ENCODE peak calls at places on chromosomes 16 and 17, in nine cellular contexts. Z, A, Q, C, R, F, V, G and I are unnamed samples.

GRCh38 chr17:44979426-44980273 is 11.5 kb upstream of the C1QL1 start:
- DNase-seq in Z (peak), A (no peak), Q (no peak), C (no peak), R (no peak), F (no peak), V (no peak), G (no peak), I (no peak)

GRCh38 chr17:35731239-35731931 is at the start of gene RASL10B:
- DNase-seq in Z (peak), A (peak), Q (peak), C (no peak), R (no peak), F (peak), V (peak), G (peak), I (peak)

GRCh38 chr17:57396515-57396921 is 140.2 kb downstream of the MSI2 start:
- DNase-seq in Z (peak), A (no peak), Q (no peak), C (no peak), R (no peak), F (no peak), V (no peak), G (no peak), I (no peak)

GRCh38 chr16:50360033-50360778 is 8.6 kb downstream of the BRD7 start:
- DNase-seq in Z (no peak), A (no peak), Q (no peak), C (peak), R (no peak), F (no peak), V (no peak), G (no peak), I (no peak)

GRCh38 chr17:66538776-66539175 is 236.4 kb downstream of the PRKCA start:
- DNase-seq in Z (no peak), A (no peak), Q (no peak), C (no peak), R (no peak), F (no peak), V (no peak), G (peak), I (no peak)

GRCh38 chr17:42695500-42695899 is 13.2 kb downstream of the CNTNAP1 start:
- DNase-seq in Z (no peak), A (no peak), Q (no peak), C (no peak), R (no peak), F (peak), V (no peak), G (no peak), I (no peak)

GRCh38 chr17:57506253-57506911 is 238.7 kb downstream of the CCDC182 start:
- DNase-seq in Z (no peak), A (no peak), Q (no peak), C (no peak), R (no peak), F (no peak), V (no peak), G (no peak), I (no peak)

GRCh38 chr16:10835281-10835931 is 16.8 kb upstream of the TVP23A start:
- DNase-seq in Z (no peak), A (no peak), Q (no peak), C (no peak), R (no peak), F (peak), V (no peak), G (no peak), I (no peak)

GRCh38 chr16:4461250-4462085 is 13.0 kb downstream of the NMRAL1 start:
- DNase-seq in Z (no peak), A (no peak), Q (no peak), C (no peak), R (no peak), F (no peak), V (no peak), G (no peak), I (no peak)

GRCh38 chr17:75878174-75878998 is at the start of gene TRIM47:
- DNase-seq in Z (peak), A (peak), Q (peak), C (peak), R (peak), F (peak), V (peak), G (peak), I (no peak)

GRCh38 chr16:20311548-20311947 is 15.8 kb downstream of the GP2 start:
- DNase-seq in Z (no peak), A (no peak), Q (no peak), C (no peak), R (no peak), F (no peak), V (no peak), G (no peak), I (no peak)

GRCh38 chr17:35372846-35373531 is 432 bp downstream of the SLFN11 start:
- DNase-seq in Z (no peak), A (no peak), Q (peak), C (peak), R (no peak), F (no peak), V (peak), G (no peak), I (no peak)

GRCh38 chr17:21049457-21049856 is 6.6 kb upstream of the USP22 start:
- DNase-seq in Z (no peak), A (no peak), Q (no peak), C (no peak), R (no peak), F (no peak), V (no peak), G (no peak), I (no peak)

GRCh38 chr16:56419740-56420548 is 5.4 kb downstream of the AMFR start:
- DNase-seq in Z (no peak), A (no peak), Q (no peak), C (no peak), R (no peak), F (no peak), V (peak), G (no peak), I (no peak)

GRCh38 chr17:40318835-40319332 is 9.9 kb downstream of the RARA start:
- DNase-seq in Z (peak), A (no peak), Q (no peak), C (no peak), R (peak), F (no peak), V (peak), G (no peak), I (no peak)

GRCh38 chr17:45895304-45895968 is 1.1 kb downstream of the MAPT start:
- DNase-seq in Z (peak), A (peak), Q (no peak), C (no peak), R (no peak), F (peak), V (peak), G (peak), I (no peak)

GRCh38 chr16:65624696-65625095 is 502.8 kb upstream of the CDH11 start:
- DNase-seq in Z (no peak), A (no peak), Q (no peak), C (peak), R (no peak), F (no peak), V (no peak), G (peak), I (no peak)

GRCh38 chr17:55660171-55660886 is 62.3 kb downstream of the TMEM100 start:
- DNase-seq in Z (no peak), A (no peak), Q (no peak), C (peak), R (peak), F (no peak), V (no peak), G (peak), I (no peak)

GRCh38 chr17:29621751-29622194 is 939 bp downstream of the CORO6 start:
- DNase-seq in Z (no peak), A (no peak), Q (no peak), C (no peak), R (no peak), F (no peak), V (no peak), G (peak), I (no peak)

GRCh38 chr17:42039794-42040763 is 10.3 kb downstream of the C17orf113 start:
- DNase-seq in Z (no peak), A (no peak), Q (no peak), C (no peak), R (no peak), F (no peak), V (no peak), G (peak), I (no peak)

GRCh38 chr17:79023886-79024771 is at the start of gene C1QTNF1:
- DNase-seq in Z (peak), A (no peak), Q (peak), C (peak), R (peak), F (peak), V (peak), G (peak), I (no peak)

GRCh38 chr17:13582776-13583414 is 18.8 kb downstream of the HS3ST3A1 start:
- DNase-seq in Z (no peak), A (no peak), Q (no peak), C (no peak), R (no peak), F (no peak), V (no peak), G (no peak), I (no peak)

GRCh38 chr17:17672453-17673368 is 8.5 kb upstream of the RAI1 start:
- DNase-seq in Z (no peak), A (no peak), Q (no peak), C (no peak), R (no peak), F (no peak), V (no peak), G (no peak), I (no peak)

GRCh38 chr16:27779719-27780161 is 229.8 kb downstream of the KATNIP start:
- DNase-seq in Z (peak), A (peak), Q (no peak), C (peak), R (no peak), F (no peak), V (no peak), G (peak), I (no peak)
- TF ChIP-seq CTCF in Z (peak), A (peak), Q (no peak), C (peak), R (no peak), F (no peak), V (no peak), G (peak), I (no peak)

DNA sequence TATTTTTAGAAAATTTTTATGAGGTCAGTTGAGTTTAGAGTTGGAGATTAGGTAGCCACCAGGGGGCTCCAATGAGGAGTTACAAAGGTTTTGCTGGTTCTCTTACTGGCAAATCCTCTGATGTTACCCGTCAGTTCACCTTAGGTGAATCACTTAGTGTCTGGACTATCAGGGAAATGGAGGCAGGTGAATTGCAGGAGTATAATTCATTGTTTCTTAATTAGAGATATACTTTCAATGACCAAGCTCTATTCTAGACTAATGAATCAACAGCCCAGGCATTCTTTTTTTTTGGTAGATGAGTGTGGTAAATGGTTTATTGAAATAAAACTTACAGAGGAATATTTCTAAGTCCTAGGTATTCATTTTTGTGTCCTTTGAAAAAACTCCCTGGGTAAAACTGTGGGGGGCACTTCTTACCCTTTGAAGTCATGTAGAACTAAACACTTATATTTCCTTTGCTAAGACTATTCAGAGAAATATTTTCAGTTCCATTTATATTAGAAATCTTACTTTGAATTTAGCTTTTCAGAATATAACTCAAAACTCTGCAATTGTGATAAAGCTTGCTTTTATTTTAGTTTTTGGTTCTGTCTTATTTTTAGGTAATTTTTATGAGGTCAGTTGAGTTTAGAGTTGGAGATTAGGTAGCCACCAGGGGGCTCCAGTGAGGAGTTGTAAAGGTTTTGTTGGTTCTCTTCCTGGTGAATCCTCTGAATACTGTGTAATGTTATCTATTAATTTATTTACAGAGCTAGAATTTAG is 17.7 kb downstream of the PSMD11 start:
- DNase-seq in Z (peak), A (peak), Q (peak), C (peak), R (no peak), F (peak), V (peak), G (peak), I (peak)
- TF ChIP-seq CTCF in Z (peak), A (peak), Q (peak), C (peak), R (peak), F (peak), V (peak), G (peak), I (peak)

GRCh38 chr16:57689772-57690558 is 4.6 kb upstream of the DRC7 start:
- DNase-seq in Z (no peak), A (no peak), Q (no peak), C (peak), R (peak), F (peak), V (no peak), G (peak), I (peak)
- TF ChIP-seq CTCF in Z (no peak), A (no peak), Q (no peak), C (no peak), R (no peak), F (no peak), V (no peak), G (no peak), I (no peak)

GRCh38 chr16:78727536-78727935 is 628.1 kb downstream of the WWOX start:
- DNase-seq in Z (no peak), A (no peak), Q (no peak), C (no peak), R (no peak), F (no peak), V (no peak), G (no peak), I (no peak)
- TF ChIP-seq CTCF in Z (peak), A (no peak), Q (no peak), C (no peak), R (no peak), F (no peak), V (no peak), G (no peak), I (no peak)

GRCh38 chr17:72494576-72494975 is 373.8 kb downstream of the SOX9 start:
- DNase-seq in Z (no peak), A (no peak), Q (no peak), C (no peak), R (no peak), F (no peak), V (no peak), G (no peak), I (no peak)

GRCh38 chr17:72491102-72491501 is 370.3 kb downstream of the SOX9 start:
- DNase-seq in Z (no peak), A (no peak), Q (no peak), C (no peak), R (no peak), F (no peak), V (no peak), G (no peak), I (no peak)

GRCh38 chr17:72492941-72493340 is 372.1 kb downstream of the SOX9 start:
- DNase-seq in Z (no peak), A (no peak), Q (no peak), C (no peak), R (no peak), F (no peak), V (no peak), G (no peak), I (no peak)

GRCh38 chr17:72489273-72489641 is 368.4 kb downstream of the SOX9 start:
- DNase-seq in Z (no peak), A (no peak), Q (no peak), C (no peak), R (peak), F (no peak), V (no peak), G (no peak), I (no peak)

DNA sequence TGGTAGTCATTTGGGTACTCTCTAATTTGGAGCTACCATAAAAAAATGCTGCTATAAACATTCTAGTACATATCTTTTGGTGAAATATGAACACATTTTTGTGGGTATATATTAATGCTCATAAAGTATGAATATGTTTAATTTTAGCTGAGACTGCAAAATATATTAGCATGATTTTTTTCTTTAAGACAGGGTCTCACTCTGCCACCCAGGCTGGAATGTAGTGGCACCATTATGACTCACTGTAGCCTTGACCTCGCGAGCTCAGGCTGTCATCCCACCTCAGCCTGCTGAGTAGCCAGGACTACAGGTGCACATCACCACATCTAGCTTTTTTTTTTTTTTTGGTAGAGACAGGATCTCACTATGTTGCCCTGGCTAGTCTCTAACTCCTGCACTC is 371.7 kb downstream of the SOX9 start:
- DNase-seq in Z (no peak), A (no peak), Q (no peak), C (no peak), R (no peak), F (no peak), V (no peak), G (no peak), I (no peak)
- TF ChIP-seq CTCF in Z (no peak), A (no peak), Q (no peak), C (no peak), R (no peak), F (no peak), V (no peak), G (no peak), I (no peak)